ENCODE peak calls at places on chromosomes 2 and 18, in eight cellular contexts. One of them, this sample, is unnamed.

GRCh38 chr18:35030234-35030989 is 10.8 kb upstream of the MAPRE2 start:
- DNase-seq in SW 1271: no peak
- DNase-seq in aorta: no peak
- DNase-seq in neural crest cell: no peak
- DNase-seq in GM12864: no peak
- DNase-seq in HS-5: no peak
- DNase-seq in heart right ventricle: no peak
- DNase-seq in AG08396: no peak
- DNase-seq in this sample: no peak

GRCh38 chr2:226575928-226576327 is 223.7 kb downstream of the IRS1 start:
- DNase-seq in HS-5: no peak
- DNase-seq in AG08396: no peak
- DNase-seq in aorta: no peak
- DNase-seq in SW 1271: no peak
- DNase-seq in neural crest cell: no peak
- DNase-seq in GM12864: no peak
- DNase-seq in heart right ventricle: no peak
- DNase-seq in this sample: no peak

GRCh38 chr2:137507237-137507636 is 457.0 kb upstream of the HNMT start:
- DNase-seq in GM12864: no peak
- DNase-seq in AG08396: no peak
- DNase-seq in SW 1271: no peak
- DNase-seq in neural crest cell: no peak
- DNase-seq in heart right ventricle: no peak
- DNase-seq in HS-5: no peak
- DNase-seq in aorta: no peak
- DNase-seq in this sample: no peak

GRCh38 chr2:150280255-150280654 is 207.2 kb downstream of the RND3 start:
- DNase-seq in AG08396: no peak
- DNase-seq in HS-5: peak; percentile 77
- DNase-seq in neural crest cell: no peak
- DNase-seq in SW 1271: no peak
- DNase-seq in aorta: no peak
- DNase-seq in GM12864: no peak
- DNase-seq in heart right ventricle: no peak
- DNase-seq in this sample: no peak

GRCh38 chr2:240579771-240580614 is 6.5 kb upstream of the CAPN10 start:
- DNase-seq in GM12864: peak; percentile 81
- DNase-seq in heart right ventricle: peak; percentile 40
- DNase-seq in aorta: no peak
- DNase-seq in SW 1271: no peak
- DNase-seq in neural crest cell: no peak
- DNase-seq in AG08396: peak; percentile 76
- DNase-seq in HS-5: peak; percentile 89
- DNase-seq in this sample: no peak

GRCh38 chr2:18046558-18046957 is 168.1 kb downstream of the KCNS3 start:
- DNase-seq in neural crest cell: no peak
- DNase-seq in AG08396: peak; percentile 14
- DNase-seq in HS-5: no peak
- DNase-seq in heart right ventricle: peak; percentile 11
- DNase-seq in GM12864: no peak
- DNase-seq in aorta: no peak
- DNase-seq in SW 1271: no peak
- DNase-seq in this sample: no peak

GRCh38 chr2:12347049-12347448 is 369.7 kb upstream of the TRIB2 start:
- DNase-seq in HS-5: no peak
- DNase-seq in AG08396: no peak
- DNase-seq in SW 1271: no peak
- DNase-seq in GM12864: no peak
- DNase-seq in heart right ventricle: no peak
- DNase-seq in aorta: no peak
- DNase-seq in neural crest cell: no peak
- DNase-seq in this sample: no peak

GRCh38 chr2:126722546-126722945 is 66.6 kb downstream of the GYPC start:
- DNase-seq in AG08396: no peak
- DNase-seq in GM12864: no peak
- DNase-seq in SW 1271: no peak
- DNase-seq in HS-5: no peak
- DNase-seq in heart right ventricle: no peak
- DNase-seq in aorta: no peak
- DNase-seq in neural crest cell: no peak
- DNase-seq in this sample: no peak

GRCh38 chr2:72112981-72113846 is 34.4 kb downstream of the CYP26B1 start:
- DNase-seq in HS-5: no peak
- DNase-seq in AG08396: no peak
- DNase-seq in neural crest cell: no peak
- DNase-seq in heart right ventricle: no peak
- DNase-seq in SW 1271: no peak
- DNase-seq in aorta: no peak
- DNase-seq in GM12864: no peak
- DNase-seq in this sample: no peak

GRCh38 chr2:8565399-8566154 is 116.3 kb upstream of the ID2 start:
- DNase-seq in heart right ventricle: no peak
- DNase-seq in SW 1271: no peak
- DNase-seq in neural crest cell: no peak
- DNase-seq in GM12864: no peak
- DNase-seq in aorta: peak; percentile 57
- DNase-seq in HS-5: no peak
- DNase-seq in AG08396: no peak
- DNase-seq in this sample: no peak

GRCh38 chr18:59848002-59848401 is 51.8 kb upstream of the PMAIP1 start:
- DNase-seq in SW 1271: no peak
- DNase-seq in AG08396: no peak
- DNase-seq in aorta: no peak
- DNase-seq in heart right ventricle: no peak
- DNase-seq in HS-5: no peak
- DNase-seq in GM12864: peak; percentile 61
- DNase-seq in neural crest cell: no peak
- DNase-seq in this sample: no peak

GRCh38 chr2:103167599-103167998 is 405.8 kb downstream of the TMEM182 start:
- DNase-seq in HS-5: no peak
- DNase-seq in aorta: no peak
- DNase-seq in GM12864: no peak
- DNase-seq in SW 1271: no peak
- DNase-seq in heart right ventricle: no peak
- DNase-seq in neural crest cell: no peak
- DNase-seq in AG08396: no peak
- DNase-seq in this sample: no peak

GRCh38 chr2:187874786-187875185 is 320.6 kb upstream of the TFPI start:
- DNase-seq in neural crest cell: no peak
- DNase-seq in GM12864: no peak
- DNase-seq in aorta: no peak
- DNase-seq in heart right ventricle: no peak
- DNase-seq in HS-5: no peak
- DNase-seq in AG08396: no peak
- DNase-seq in SW 1271: no peak
- DNase-seq in this sample: no peak

GRCh38 chr2:144780983-144781382 is 261.1 kb upstream of the ZEB2 start:
- DNase-seq in neural crest cell: no peak
- DNase-seq in aorta: no peak
- DNase-seq in HS-5: no peak
- DNase-seq in heart right ventricle: no peak
- DNase-seq in AG08396: no peak
- DNase-seq in GM12864: no peak
- DNase-seq in SW 1271: no peak
- DNase-seq in this sample: no peak

GRCh38 chr2:209425082-209426071 is 1.5 kb downstream of the MAP2 start:
- DNase-seq in HS-5: no peak
- DNase-seq in aorta: no peak
- DNase-seq in heart right ventricle: no peak
- DNase-seq in SW 1271: no peak
- DNase-seq in AG08396: peak; percentile 62
- DNase-seq in neural crest cell: peak; percentile 9
- DNase-seq in GM12864: no peak
- DNase-seq in this sample: no peak

GRCh38 chr2:227407601-227408089 is 19.9 kb upstream of the SCYGR1 start:
- DNase-seq in AG08396: no peak
- DNase-seq in SW 1271: no peak
- DNase-seq in neural crest cell: no peak
- DNase-seq in heart right ventricle: peak; percentile 56
- DNase-seq in aorta: peak; percentile 79
- DNase-seq in HS-5: no peak
- DNase-seq in GM12864: no peak
- DNase-seq in this sample: no peak

GRCh38 chr2:213834331-213834730 is 550.1 kb downstream of the SPAG16 start:
- DNase-seq in neural crest cell: no peak
- DNase-seq in GM12864: no peak
- DNase-seq in heart right ventricle: no peak
- DNase-seq in AG08396: peak; percentile 39
- DNase-seq in SW 1271: no peak
- DNase-seq in aorta: no peak
- DNase-seq in HS-5: peak; percentile 88
- DNase-seq in this sample: no peak

GRCh38 chr2:239735131-239735828 is 289.9 kb downstream of the NDUFA10 start:
- DNase-seq in aorta: peak; percentile 38
- DNase-seq in heart right ventricle: no peak
- DNase-seq in AG08396: no peak
- DNase-seq in HS-5: no peak
- DNase-seq in SW 1271: no peak
- DNase-seq in neural crest cell: peak; percentile 52
- DNase-seq in GM12864: no peak
- DNase-seq in this sample: no peak

GRCh38 chr2:216078776-216079175 is 2.8 kb downstream of the PECR start:
- DNase-seq in GM12864: no peak
- DNase-seq in neural crest cell: no peak
- DNase-seq in HS-5: no peak
- DNase-seq in heart right ventricle: no peak
- DNase-seq in aorta: no peak
- DNase-seq in AG08396: no peak
- DNase-seq in SW 1271: no peak
- DNase-seq in this sample: no peak

GRCh38 chr18:9608298-9608697 is 6.1 kb downstream of the PPP4R1 start:
- DNase-seq in AG08396: no peak
- DNase-seq in neural crest cell: no peak
- DNase-seq in heart right ventricle: no peak
- DNase-seq in GM12864: no peak
- DNase-seq in HS-5: no peak
- DNase-seq in SW 1271: no peak
- DNase-seq in aorta: no peak
- DNase-seq in this sample: no peak

GRCh38 chr2:35973737-35974132 is 381.8 kb upstream of the CRIM1 start:
- DNase-seq in GM12864: no peak
- DNase-seq in aorta: no peak
- DNase-seq in HS-5: no peak
- DNase-seq in heart right ventricle: no peak
- DNase-seq in SW 1271: no peak
- DNase-seq in AG08396: no peak
- DNase-seq in neural crest cell: no peak
- DNase-seq in this sample: no peak

GRCh38 chr2:29560566-29560965 is 360.8 kb downstream of the ALK start:
- DNase-seq in HS-5: no peak
- DNase-seq in AG08396: no peak
- DNase-seq in aorta: no peak
- DNase-seq in neural crest cell: no peak
- DNase-seq in GM12864: no peak
- DNase-seq in heart right ventricle: no peak
- DNase-seq in SW 1271: no peak
- DNase-seq in this sample: no peak

GRCh38 chr2:177484396-177484795 is 91.8 kb downstream of the AGPS start:
- DNase-seq in SW 1271: no peak
- DNase-seq in heart right ventricle: no peak
- DNase-seq in neural crest cell: no peak
- DNase-seq in AG08396: no peak
- DNase-seq in GM12864: no peak
- DNase-seq in HS-5: no peak
- DNase-seq in aorta: no peak
- DNase-seq in this sample: no peak

GRCh38 chr2:81481242-81481993 is 1176.9 kb upstream of the LRRTM1 start:
- DNase-seq in HS-5: no peak
- DNase-seq in aorta: peak; percentile 71
- DNase-seq in GM12864: no peak
- DNase-seq in heart right ventricle: no peak
- DNase-seq in SW 1271: peak; percentile 81
- DNase-seq in AG08396: no peak
- DNase-seq in neural crest cell: no peak
- DNase-seq in this sample: no peak

GRCh38 chr2:159615936-159616733 is at the start of gene BAZ2B:
- DNase-seq in heart right ventricle: peak; percentile 57
- DNase-seq in aorta: peak; percentile 84
- DNase-seq in AG08396: peak; percentile 58
- DNase-seq in SW 1271: no peak
- DNase-seq in neural crest cell: peak; percentile 63
- DNase-seq in HS-5: peak; percentile 28
- DNase-seq in GM12864: no peak
- DNase-seq in this sample: peak; percentile 19

GRCh38 chr2:183993052-183993451 is 605.3 kb upstream of the ZNF804A start:
- DNase-seq in aorta: no peak
- DNase-seq in SW 1271: no peak
- DNase-seq in GM12864: peak; percentile 67
- DNase-seq in heart right ventricle: no peak
- DNase-seq in HS-5: no peak
- DNase-seq in AG08396: no peak
- DNase-seq in neural crest cell: no peak
- DNase-seq in this sample: no peak

GRCh38 chr2:198164843-198165242 is 360.4 kb downstream of the PLCL1 start:
- DNase-seq in SW 1271: no peak
- DNase-seq in heart right ventricle: no peak
- DNase-seq in HS-5: no peak
- DNase-seq in aorta: no peak
- DNase-seq in AG08396: no peak
- DNase-seq in GM12864: no peak
- DNase-seq in neural crest cell: no peak
- DNase-seq in this sample: no peak

GRCh38 chr2:106960633-106961205 is 74.8 kb upstream of the ST6GAL2 start:
- DNase-seq in HS-5: no peak
- DNase-seq in GM12864: no peak
- DNase-seq in SW 1271: no peak
- DNase-seq in neural crest cell: no peak
- DNase-seq in heart right ventricle: no peak
- DNase-seq in aorta: no peak
- DNase-seq in AG08396: no peak
- DNase-seq in this sample: no peak

GRCh38 chr2:172865422-172865821 is 129.8 kb downstream of the RAPGEF4 start:
- DNase-seq in aorta: no peak
- DNase-seq in heart right ventricle: no peak
- DNase-seq in HS-5: no peak
- DNase-seq in neural crest cell: no peak
- DNase-seq in AG08396: no peak
- DNase-seq in GM12864: no peak
- DNase-seq in SW 1271: no peak
- DNase-seq in this sample: no peak

GRCh38 chr18:57428221-57429150 is 6.7 kb upstream of the ONECUT2 start:
- DNase-seq in neural crest cell: peak; percentile 29
- DNase-seq in SW 1271: no peak
- DNase-seq in heart right ventricle: no peak
- DNase-seq in GM12864: no peak
- DNase-seq in AG08396: no peak
- DNase-seq in HS-5: no peak
- DNase-seq in aorta: no peak
- DNase-seq in this sample: no peak

This sample was measured in GM12892.